ENCODE peak calls at places on chromosomes 16 and 17, in eight cellular contexts. G, Z, Y, A, Q, M, E and C are unnamed samples.

GRCh38 chr17:32596666-32597065 is 109.9 kb downstream of the CDK5R1 start:
- DNase-seq in A (no peak), E (peak), Y (peak), M (no peak), Z (no peak), G (no peak), Q (no peak), C (no peak)

GRCh38 chr17:28626818-28627217 is 12.8 kb upstream of the RSKR start:
- DNase-seq in Z (no peak), Y (no peak), G (no peak), M (no peak), E (no peak), A (no peak), Q (no peak), C (no peak)

GRCh38 chr16:54269461-54269860 is 17.1 kb downstream of the IRX3 start:
- DNase-seq in E (no peak), M (no peak), Y (no peak), A (no peak), G (no peak), Z (no peak), Q (no peak), C (no peak)

GRCh38 chr17:75482098-75482943 is 25.9 kb downstream of the TMEM94 start:
- DNase-seq in A (no peak), Q (no peak), Y (no peak), Z (no peak), G (no peak), E (no peak), M (no peak), C (no peak)

GRCh38 chr17:45432405-45433113 is at the start of gene ARHGAP27:
- DNase-seq in G (peak), Q (no peak), Y (no peak), M (peak), E (no peak), A (no peak), Z (peak), C (peak)

GRCh38 chr16:84839956-84840355 is 20.2 kb downstream of the CRISPLD2 start:
- DNase-seq in M (no peak), Q (no peak), Y (peak), G (peak), A (no peak), E (no peak), Z (peak), C (no peak)

GRCh38 chr16:72847187-72848044 is 200.5 kb downstream of the ZFHX3 start:
- DNase-seq in G (peak), M (peak), Z (peak), Y (peak), Q (peak), E (no peak), A (peak), C (peak)

GRCh38 chr17:82675476-82676245 is 22.8 kb downstream of the RAB40B start:
- DNase-seq in M (no peak), Q (no peak), E (no peak), Y (no peak), A (no peak), Z (no peak), G (no peak), C (no peak)

GRCh38 chr17:608911-609882 is 105.4 kb downstream of the VPS53 start:
- DNase-seq in G (no peak), M (no peak), Q (no peak), E (peak), A (no peak), Z (no peak), Y (peak), C (no peak)

GRCh38 chr16:54326266-54326662 is 39.7 kb upstream of the IRX3 start:
- DNase-seq in Z (no peak), A (no peak), M (peak), G (no peak), E (no peak), Y (no peak), Q (no peak), C (no peak)

GRCh38 chr16:87747626-87748025 is 18.2 kb downstream of the KLHDC4 start:
- DNase-seq in E (no peak), Z (peak), M (no peak), Y (no peak), G (no peak), A (no peak), Q (no peak), C (no peak)

GRCh38 chr17:42562845-42563509 is 1.0 kb downstream of the COASY start:
- DNase-seq in G (no peak), Q (no peak), E (no peak), Y (peak), M (no peak), Z (no peak), A (peak), C (no peak)

GRCh38 chr16:4862639-4863038 is 15.4 kb downstream of the UBN1 start:
- DNase-seq in G (no peak), A (no peak), E (no peak), Y (no peak), M (no peak), Z (no peak), Q (peak), C (no peak)

GRCh38 chr16:2514333-2515179 is 804 bp downstream of the ATP6V0C start:
- DNase-seq in Z (no peak), Q (no peak), E (no peak), M (no peak), G (peak), Y (no peak), A (no peak), C (peak)

GRCh38 chr17:77036136-77036840 is 104.5 kb upstream of the SEC14L1 start:
- DNase-seq in G (no peak), Q (no peak), M (no peak), Z (no peak), E (no peak), Y (no peak), A (no peak), C (no peak)

GRCh38 chr16:50269061-50269705 is 2.8 kb downstream of the ADCY7 start:
- DNase-seq in Y (no peak), G (no peak), A (no peak), E (no peak), Z (no peak), Q (no peak), M (no peak), C (no peak)

GRCh38 chr16:89067677-89068076 is 26.0 kb upstream of the ACSF3 start:
- DNase-seq in A (no peak), M (no peak), Z (no peak), Q (peak), E (no peak), G (no peak), Y (no peak), C (peak)

GRCh38 chr17:4509402-4509801 is 10.7 kb downstream of the SPNS2 start:
- DNase-seq in G (no peak), A (no peak), Q (no peak), M (no peak), E (peak), Z (no peak), Y (no peak), C (no peak)

GRCh38 chr16:54176376-54176901 is 110.1 kb downstream of the IRX3 start:
- DNase-seq in Y (no peak), A (no peak), Q (no peak), E (no peak), G (peak), Z (peak), M (no peak), C (no peak)

GRCh38 chr17:229130-229944 is 47.9 kb upstream of the DOC2B start:
- DNase-seq in M (no peak), G (no peak), E (no peak), A (no peak), Y (peak), Z (peak), Q (no peak), C (no peak)

GRCh38 chr16:87764600-87765472 is 950 bp downstream of the KLHDC4 start:
- DNase-seq in G (no peak), Q (no peak), A (peak), Y (no peak), M (no peak), Z (no peak), E (no peak), C (no peak)

GRCh38 chr17:58352018-58352842 is at the start of gene SUPT4H1:
- DNase-seq in E (peak), G (peak), Z (peak), M (peak), Y (peak), A (peak), Q (peak), C (peak)

GRCh38 chr16:23079683-23080221 is 69.5 kb downstream of the USP31 start:
- DNase-seq in G (no peak), M (peak), E (no peak), A (no peak), Z (no peak), Y (no peak), Q (peak), C (peak)

GRCh38 chr16:66878067-66878466 is 2.2 kb upstream of the PDP2 start:
- DNase-seq in E (no peak), Z (no peak), A (no peak), G (no peak), M (no peak), Y (no peak), Q (no peak), C (no peak)

GRCh38 chr17:79046501-79047280 is 22.7 kb downstream of the C1QTNF1 start:
- DNase-seq in G (no peak), A (no peak), Y (no peak), Q (no peak), Z (no peak), E (no peak), M (peak), C (no peak)

GRCh38 chr16:53991181-53992056 is 287.5 kb downstream of the FTO start:
- DNase-seq in G (peak), M (no peak), Y (peak), A (no peak), Z (no peak), Q (no peak), E (no peak), C (peak)

GRCh38 chr17:78917451-78918307 is 7.5 kb downstream of the TIMP2 start:
- DNase-seq in Y (no peak), G (no peak), E (no peak), M (no peak), A (no peak), Z (no peak), Q (no peak), C (no peak)

GRCh38 chr17:38444151-38444550 is 15.9 kb downstream of the ARHGAP23 start:
- DNase-seq in G (peak), E (no peak), A (peak), Y (peak), M (peak), Z (peak), Q (peak), C (peak)

GRCh38 chr17:1029196-1029911 is 32.4 kb downstream of the TIMM22 start:
- DNase-seq in Q (peak), G (no peak), Y (peak), E (no peak), M (peak), Z (no peak), A (no peak), C (no peak)

GRCh38 chr16:72739577-72739976 is 308.4 kb downstream of the ZFHX3 start:
- DNase-seq in A (no peak), Q (peak), E (no peak), M (no peak), Y (peak), Z (no peak), G (no peak), C (no peak)

GRCh38 chr17:54891176-54891821 is 9.4 kb upstream of the TOM1L1 start:
- DNase-seq in M (no peak), Y (peak), G (peak), Q (peak), E (no peak), Z (peak), A (peak), C (peak)
- TF ChIP-seq CTCF in M (peak), Y (peak), G (peak), Q (peak), E (peak), Z (no peak), A (peak), C (peak)

GRCh38 chr17:12288007-12288406 is 267.3 kb downstream of the MAP2K4 start:
- DNase-seq in Y (peak), Q (peak), M (no peak), Z (no peak), E (no peak), G (no peak), A (no peak), C (no peak)
- TF ChIP-seq CTCF in Y (no peak), Q (no peak), M (no peak), Z (no peak), E (no peak), G (no peak), A (no peak), C (no peak)

GRCh38 chr17:21297597-21297996 is 13.1 kb downstream of the MAP2K3 start:
- DNase-seq in M (no peak), Y (no peak), G (peak), Z (peak), Q (no peak), E (no peak), A (no peak), C (no peak)
- TF ChIP-seq CTCF in M (no peak), Y (no peak), G (no peak), Z (no peak), Q (no peak), E (no peak), A (no peak), C (no peak)

GRCh38 chr17:72529386-72529785 is 408.6 kb downstream of the SOX9 start:
- DNase-seq in A (no peak), Q (no peak), M (no peak), G (peak), Y (no peak), Z (no peak), E (no peak), C (no peak)
- TF ChIP-seq CTCF in A (no peak), Q (no peak), M (no peak), G (peak), Y (no peak), Z (no peak), E (no peak), C (no peak)